ENCODE peak calls at places on chromosomes 6 and 20, in nine cellular contexts. One of them, this sample, is unnamed.

GRCh38 chr6:146890644-146891434 is 292.1 kb downstream of the ADGB start:
- DNase-seq in spleen: no peak
- DNase-seq in prostate gland: no peak
- DNase-seq in body of pancreas: no peak
- DNase-seq in heart left ventricle: no peak
- DNase-seq in gastrocnemius medialis: no peak
- DNase-seq in sigmoid colon: no peak
- DNase-seq in stomach: no peak
- DNase-seq in HepG2: no peak
- DNase-seq in this sample: no peak

GRCh38 chr6:37503486-37503980 is 3.8 kb upstream of the CCDC167 start:
- DNase-seq in spleen: no peak
- DNase-seq in prostate gland: no peak
- DNase-seq in body of pancreas: no peak
- DNase-seq in heart left ventricle: no peak
- DNase-seq in gastrocnemius medialis: no peak
- DNase-seq in sigmoid colon: no peak
- DNase-seq in stomach: no peak
- DNase-seq in HepG2: no peak
- DNase-seq in this sample: no peak

GRCh38 chr6:52566201-52566600 is 10.7 kb downstream of the TRAM2 start:
- DNase-seq in spleen: no peak
- DNase-seq in prostate gland: no peak
- DNase-seq in body of pancreas: no peak
- DNase-seq in heart left ventricle: no peak
- DNase-seq in gastrocnemius medialis: no peak
- DNase-seq in sigmoid colon: no peak
- DNase-seq in stomach: no peak
- DNase-seq in HepG2: no peak
- DNase-seq in this sample: no peak

GRCh38 chr6:22682979-22683378 is 113.6 kb downstream of the HDGFL1 start:
- DNase-seq in spleen: no peak
- DNase-seq in prostate gland: no peak
- DNase-seq in body of pancreas: no peak
- DNase-seq in heart left ventricle: no peak
- DNase-seq in gastrocnemius medialis: no peak
- DNase-seq in sigmoid colon: no peak
- DNase-seq in stomach: no peak
- DNase-seq in HepG2: no peak
- DNase-seq in this sample: no peak

GRCh38 chr6:123022980-123023379 is 26.9 kb downstream of the CLVS2 start:
- DNase-seq in spleen: no peak
- DNase-seq in prostate gland: no peak
- DNase-seq in body of pancreas: no peak
- DNase-seq in heart left ventricle: no peak
- DNase-seq in gastrocnemius medialis: no peak
- DNase-seq in sigmoid colon: no peak
- DNase-seq in stomach: no peak
- DNase-seq in HepG2: no peak
- DNase-seq in this sample: no peak

GRCh38 chr20:11271319-11271718 is 597.5 kb upstream of the JAG1 start:
- DNase-seq in spleen: no peak
- DNase-seq in prostate gland: no peak
- DNase-seq in body of pancreas: peak; percentile 15
- DNase-seq in heart left ventricle: no peak
- DNase-seq in gastrocnemius medialis: no peak
- DNase-seq in sigmoid colon: no peak
- DNase-seq in stomach: no peak
- DNase-seq in HepG2: peak; percentile 30
- DNase-seq in this sample: no peak

GRCh38 chr6:107418118-107418517 is 41.2 kb downstream of the PDSS2 start:
- DNase-seq in spleen: no peak
- DNase-seq in prostate gland: no peak
- DNase-seq in body of pancreas: no peak
- DNase-seq in heart left ventricle: no peak
- DNase-seq in gastrocnemius medialis: no peak
- DNase-seq in sigmoid colon: no peak
- DNase-seq in stomach: no peak
- DNase-seq in HepG2: peak; percentile 11
- DNase-seq in this sample: no peak

GRCh38 chr6:19827247-19827646 is 9.9 kb upstream of the ID4 start:
- DNase-seq in spleen: no peak
- DNase-seq in prostate gland: no peak
- DNase-seq in body of pancreas: no peak
- DNase-seq in heart left ventricle: no peak
- DNase-seq in gastrocnemius medialis: no peak
- DNase-seq in sigmoid colon: no peak
- DNase-seq in stomach: no peak
- DNase-seq in HepG2: no peak
- DNase-seq in this sample: no peak

GRCh38 chr20:47187450-47188195 is 168.9 kb downstream of the ZMYND8 start:
- DNase-seq in spleen: no peak
- DNase-seq in prostate gland: no peak
- DNase-seq in body of pancreas: no peak
- DNase-seq in heart left ventricle: no peak
- DNase-seq in gastrocnemius medialis: no peak
- DNase-seq in sigmoid colon: no peak
- DNase-seq in stomach: no peak
- DNase-seq in HepG2: no peak
- DNase-seq in this sample: no peak

GRCh38 chr6:44039191-44039719 is 88.0 kb downstream of the MRPL14 start:
- DNase-seq in spleen: peak; percentile 56
- DNase-seq in prostate gland: no peak
- DNase-seq in body of pancreas: no peak
- DNase-seq in heart left ventricle: no peak
- DNase-seq in gastrocnemius medialis: no peak
- DNase-seq in sigmoid colon: peak; percentile 51
- DNase-seq in stomach: no peak
- DNase-seq in HepG2: no peak
- DNase-seq in this sample: no peak

GRCh38 chr6:111602481-111603404 is 2.9 kb downstream of the TRAF3IP2 start:
- DNase-seq in spleen: no peak
- DNase-seq in prostate gland: no peak
- DNase-seq in body of pancreas: peak; percentile 24
- DNase-seq in heart left ventricle: no peak
- DNase-seq in gastrocnemius medialis: peak; percentile 92
- DNase-seq in sigmoid colon: peak; percentile 82
- DNase-seq in stomach: no peak
- DNase-seq in HepG2: no peak
- DNase-seq in this sample: peak; percentile 48

GRCh38 chr6:151284431-151285060 is 44.8 kb downstream of the AKAP12 start:
- DNase-seq in spleen: no peak
- DNase-seq in prostate gland: no peak
- DNase-seq in body of pancreas: no peak
- DNase-seq in heart left ventricle: no peak
- DNase-seq in gastrocnemius medialis: no peak
- DNase-seq in sigmoid colon: peak; percentile 47
- DNase-seq in stomach: no peak
- DNase-seq in HepG2: no peak
- DNase-seq in this sample: no peak

GRCh38 chr20:59469266-59470252 is 134.8 kb upstream of the PHACTR3 start:
- DNase-seq in spleen: peak; percentile 57
- DNase-seq in prostate gland: no peak
- DNase-seq in body of pancreas: no peak
- DNase-seq in heart left ventricle: no peak
- DNase-seq in gastrocnemius medialis: no peak
- DNase-seq in sigmoid colon: peak; percentile 54
- DNase-seq in stomach: no peak
- DNase-seq in HepG2: peak; percentile 76
- DNase-seq in this sample: no peak

GRCh38 chr20:47362361-47363219 is 6.1 kb upstream of the ZMYND8 start:
- DNase-seq in spleen: peak; percentile 72
- DNase-seq in prostate gland: no peak
- DNase-seq in body of pancreas: no peak
- DNase-seq in heart left ventricle: no peak
- DNase-seq in gastrocnemius medialis: no peak
- DNase-seq in sigmoid colon: no peak
- DNase-seq in stomach: no peak
- DNase-seq in HepG2: no peak
- DNase-seq in this sample: peak; percentile 46

GRCh38 chr6:69578366-69578890 is 218.4 kb downstream of the LMBRD1 start:
- DNase-seq in spleen: no peak
- DNase-seq in prostate gland: no peak
- DNase-seq in body of pancreas: no peak
- DNase-seq in heart left ventricle: no peak
- DNase-seq in gastrocnemius medialis: no peak
- DNase-seq in sigmoid colon: no peak
- DNase-seq in stomach: no peak
- DNase-seq in HepG2: no peak
- DNase-seq in this sample: no peak

GRCh38 chr20:44309763-44310663 is 989 bp downstream of the FITM2 start:
- DNase-seq in spleen: no peak
- DNase-seq in prostate gland: no peak
- DNase-seq in body of pancreas: peak; percentile 39
- DNase-seq in heart left ventricle: no peak
- DNase-seq in gastrocnemius medialis: peak; percentile 46
- DNase-seq in sigmoid colon: no peak
- DNase-seq in stomach: no peak
- DNase-seq in HepG2: no peak
- DNase-seq in this sample: peak; percentile 51

GRCh38 chr6:16730720-16731502 is 30.3 kb downstream of the ATXN1 start:
- DNase-seq in spleen: no peak
- DNase-seq in prostate gland: no peak
- DNase-seq in body of pancreas: no peak
- DNase-seq in heart left ventricle: no peak
- DNase-seq in gastrocnemius medialis: no peak
- DNase-seq in sigmoid colon: no peak
- DNase-seq in stomach: no peak
- DNase-seq in HepG2: peak; percentile 44
- DNase-seq in this sample: no peak

GRCh38 chr6:99416892-99417767 is 8.0 kb downstream of the PNISR start:
- DNase-seq in spleen: no peak
- DNase-seq in prostate gland: no peak
- DNase-seq in body of pancreas: no peak
- DNase-seq in heart left ventricle: no peak
- DNase-seq in gastrocnemius medialis: no peak
- DNase-seq in sigmoid colon: no peak
- DNase-seq in stomach: no peak
- DNase-seq in HepG2: no peak
- DNase-seq in this sample: no peak

GRCh38 chr20:1309439-1309847 is 19.5 kb downstream of the SDCBP2 start:
- DNase-seq in spleen: peak; percentile 63
- DNase-seq in prostate gland: no peak
- DNase-seq in body of pancreas: no peak
- DNase-seq in heart left ventricle: no peak
- DNase-seq in gastrocnemius medialis: no peak
- DNase-seq in sigmoid colon: no peak
- DNase-seq in stomach: no peak
- DNase-seq in HepG2: no peak
- DNase-seq in this sample: no peak

GRCh38 chr6:21942910-21943309 is 349.4 kb downstream of the SOX4 start:
- DNase-seq in spleen: no peak
- DNase-seq in prostate gland: no peak
- DNase-seq in body of pancreas: no peak
- DNase-seq in heart left ventricle: no peak
- DNase-seq in gastrocnemius medialis: no peak
- DNase-seq in sigmoid colon: no peak
- DNase-seq in stomach: no peak
- DNase-seq in HepG2: no peak
- DNase-seq in this sample: no peak

GRCh38 chr6:786946-787763 is 94.2 kb upstream of the EXOC2 start:
- DNase-seq in spleen: no peak
- DNase-seq in prostate gland: no peak
- DNase-seq in body of pancreas: peak; percentile 23
- DNase-seq in heart left ventricle: no peak
- DNase-seq in gastrocnemius medialis: no peak
- DNase-seq in sigmoid colon: no peak
- DNase-seq in stomach: no peak
- DNase-seq in HepG2: peak; percentile 35
- DNase-seq in this sample: no peak

GRCh38 chr6:116847234-116847633 is 18.4 kb upstream of the GPRC6A start:
- DNase-seq in spleen: no peak
- DNase-seq in prostate gland: no peak
- DNase-seq in body of pancreas: no peak
- DNase-seq in heart left ventricle: no peak
- DNase-seq in gastrocnemius medialis: no peak
- DNase-seq in sigmoid colon: no peak
- DNase-seq in stomach: no peak
- DNase-seq in HepG2: peak; percentile 59
- DNase-seq in this sample: no peak

GRCh38 chr6:14713008-14713452 is 532.8 kb upstream of the JARID2 start:
- DNase-seq in spleen: no peak
- DNase-seq in prostate gland: no peak
- DNase-seq in body of pancreas: peak; percentile 17
- DNase-seq in heart left ventricle: peak; percentile 66
- DNase-seq in gastrocnemius medialis: peak; percentile 60
- DNase-seq in sigmoid colon: peak; percentile 83
- DNase-seq in stomach: no peak
- DNase-seq in HepG2: no peak
- DNase-seq in this sample: peak; percentile 48
- H3K27me3 ChIP-seq in spleen: no peaks in the 10 kb centered on the region
- H3K27me3 ChIP-seq in prostate gland: no peaks in the 10 kb centered on the region
- H3K27me3 ChIP-seq in body of pancreas: no peaks in the 10 kb centered on the region
- H3K27me3 ChIP-seq in heart left ventricle: no peaks in the 10 kb centered on the region
- H3K27me3 ChIP-seq in gastrocnemius medialis: no peaks in the 10 kb centered on the region
- H3K27me3 ChIP-seq in sigmoid colon: no peaks in the 10 kb centered on the region
- H3K27me3 ChIP-seq in stomach: no peaks in the 10 kb centered on the region
- H3K27me3 ChIP-seq in HepG2: no peaks in the 10 kb centered on the region
- H3K27me3 ChIP-seq in this sample: no peaks in the 10 kb centered on the region

GRCh38 chr6:89638320-89639195 is at the start of gene LYRM2:
- DNase-seq in spleen: peak; percentile 98
- DNase-seq in prostate gland: peak; percentile 91
- DNase-seq in body of pancreas: peak; percentile 96
- DNase-seq in heart left ventricle: peak; percentile 98
- DNase-seq in gastrocnemius medialis: peak; percentile 94
- DNase-seq in sigmoid colon: peak; percentile 98
- DNase-seq in stomach: peak; percentile 95
- DNase-seq in HepG2: peak; percentile 84
- DNase-seq in this sample: peak; percentile 96
- TF ChIP-seq POLR2A in spleen: peak; percentile 71
- TF ChIP-seq POLR2A in prostate gland: peak; percentile 72
- TF ChIP-seq POLR2A in body of pancreas: peak; percentile 96
- TF ChIP-seq POLR2A in heart left ventricle: peak; percentile 38
- TF ChIP-seq POLR2A in gastrocnemius medialis: peak; percentile 90
- TF ChIP-seq POLR2A in sigmoid colon: peak; percentile 86
- TF ChIP-seq POLR2A in stomach: no peak
- TF ChIP-seq POLR2A in HepG2: peak; percentile 93
- TF ChIP-seq POLR2A in this sample: peak; percentile 90

GRCh38 chr6:155317186-155317585 is 2.9 kb upstream of the TFB1M start:
- DNase-seq in spleen: no peak
- DNase-seq in prostate gland: no peak
- DNase-seq in body of pancreas: no peak
- DNase-seq in heart left ventricle: no peak
- DNase-seq in gastrocnemius medialis: no peak
- DNase-seq in sigmoid colon: no peak
- DNase-seq in stomach: no peak
- DNase-seq in HepG2: no peak
- DNase-seq in this sample: no peak
- TF ChIP-seq CTCF in spleen: peak; percentile 30
- TF ChIP-seq CTCF in prostate gland: no peak
- TF ChIP-seq CTCF in body of pancreas: no peak
- TF ChIP-seq CTCF in heart left ventricle: no peak
- TF ChIP-seq CTCF in gastrocnemius medialis: peak; percentile 34
- TF ChIP-seq CTCF in sigmoid colon: no peak
- TF ChIP-seq CTCF in stomach: no peak
- TF ChIP-seq CTCF in HepG2: no peak
- TF ChIP-seq CTCF in this sample: no peak

DNA sequence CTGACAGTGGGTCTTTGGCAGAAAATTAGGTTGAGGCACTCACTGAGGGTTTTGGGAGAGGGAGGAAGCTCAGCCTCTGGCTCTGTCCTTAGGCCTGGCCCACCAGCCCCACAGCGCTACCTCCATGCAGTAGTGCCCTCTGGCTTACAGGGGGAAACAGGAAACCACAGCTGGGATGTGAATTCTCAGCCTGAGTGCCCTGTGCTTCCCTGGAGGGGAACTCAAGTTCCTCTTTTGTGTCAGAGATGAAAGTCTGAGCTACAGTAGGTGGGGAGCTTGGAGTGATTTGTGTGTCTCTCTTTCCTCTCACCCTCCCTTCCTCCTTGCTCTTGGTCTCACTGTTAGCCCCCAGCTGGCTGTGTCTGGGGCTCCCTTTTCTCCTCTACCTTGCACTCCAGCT is 48.2 kb upstream of the BLCAP start:
- DNase-seq in spleen: no peak
- DNase-seq in prostate gland: no peak
- DNase-seq in body of pancreas: no peak
- DNase-seq in heart left ventricle: no peak
- DNase-seq in gastrocnemius medialis: no peak
- DNase-seq in sigmoid colon: peak; percentile 11
- DNase-seq in stomach: no peak
- DNase-seq in HepG2: no peak
- DNase-seq in this sample: no peak
- H3K27me3 ChIP-seq in spleen: peaks cover 6% of the 10 kb centered on the region
- H3K27me3 ChIP-seq in prostate gland: no peaks in the 10 kb centered on the region
- H3K27me3 ChIP-seq in body of pancreas: no peaks in the 10 kb centered on the region
- H3K27me3 ChIP-seq in heart left ventricle: no peaks in the 10 kb centered on the region
- H3K27me3 ChIP-seq in gastrocnemius medialis: no peaks in the 10 kb centered on the region
- H3K27me3 ChIP-seq in sigmoid colon: no peaks in the 10 kb centered on the region
- H3K27me3 ChIP-seq in stomach: peaks cover 54% of the 10 kb centered on the region
- H3K27me3 ChIP-seq in HepG2: no peaks in the 10 kb centered on the region
- H3K27me3 ChIP-seq in this sample: no peaks in the 10 kb centered on the region